ENCODE peak calls at places on chromosomes 11 and 22, in seven cellular contexts. X is cardiac muscle cell, G is sigmoid colon, H is lung, Y is GM12878, Z is right lobe of liver, A is neuronal stem cell. S is an unnamed sample. For H3K4me1 and H3K9me3, the result is how much of the 10 kb centered on the place peaks cover.

GRCh38 chr11:102882389-102883024 is 7.7 kb upstream of the MMP12 start:
- DNase-seq in X (no peak), G (no peak), H (no peak), Y (peak), Z (no peak), A (no peak), S (no peak)

GRCh38 chr22:19196841-19197612 is 18.5 kb upstream of the SLC25A1 start:
- DNase-seq in X (no peak), G (peak), H (no peak), Y (no peak), Z (no peak), A (no peak), S (no peak)

GRCh38 chr11:777288-778255 is at the start of gene GATD1:
- DNase-seq in X (peak), G (peak), H (peak), Y (peak), Z (peak), A (peak), S (peak)

GRCh38 chr22:29071261-29072045 is 1.4 kb upstream of the KREMEN1 start:
- DNase-seq in X (peak), G (peak), H (no peak), Y (no peak), Z (peak), A (peak), S (no peak)

GRCh38 chr22:23833911-23834317 is 4.9 kb downstream of the DERL3 start:
- DNase-seq in X (no peak), G (peak), H (no peak), Y (no peak), Z (peak), A (no peak), S (no peak)

GRCh38 chr11:82533628-82534353 is 199.9 kb downstream of the FAM181B start:
- DNase-seq in X (no peak), G (no peak), H (no peak), Y (no peak), Z (no peak), A (no peak), S (no peak)

GRCh38 chr11:77801477-77801876 is 19.0 kb downstream of the RSF1 start:
- DNase-seq in X (peak), G (no peak), H (no peak), Y (no peak), Z (no peak), A (no peak), S (no peak)

GRCh38 chr22:30968015-30968923 is at the start of gene MORC2:
- DNase-seq in X (peak), G (peak), H (no peak), Y (no peak), Z (peak), A (peak), S (peak)

GRCh38 chr11:34148504-34149165 is 43.2 kb downstream of the NAT10 start:
- DNase-seq in X (no peak), G (peak), H (no peak), Y (no peak), Z (no peak), A (no peak), S (no peak)

GRCh38 chr11:111571829-111572501 is 30.3 kb upstream of the SIK2 start:
- DNase-seq in X (peak), G (no peak), H (no peak), Y (no peak), Z (no peak), A (no peak), S (no peak)

GRCh38 chr22:20816559-20816958 is 42.1 kb downstream of the PI4KA start:
- DNase-seq in X (no peak), G (no peak), H (no peak), Y (no peak), Z (no peak), A (no peak), S (no peak)

GRCh38 chr11:8573750-8574149 is 20.3 kb downstream of the STK33 start:
- DNase-seq in X (no peak), G (no peak), H (no peak), Y (no peak), Z (no peak), A (no peak), S (no peak)

GRCh38 chr11:8581300-8581699 is 12.7 kb downstream of the STK33 start:
- DNase-seq in X (no peak), G (no peak), H (no peak), Y (no peak), Z (no peak), A (no peak), S (no peak)

GRCh38 chr11:8574798-8575197 is 19.2 kb downstream of the STK33 start:
- DNase-seq in X (no peak), G (no peak), H (no peak), Y (no peak), Z (no peak), A (no peak), S (no peak)

DNA sequence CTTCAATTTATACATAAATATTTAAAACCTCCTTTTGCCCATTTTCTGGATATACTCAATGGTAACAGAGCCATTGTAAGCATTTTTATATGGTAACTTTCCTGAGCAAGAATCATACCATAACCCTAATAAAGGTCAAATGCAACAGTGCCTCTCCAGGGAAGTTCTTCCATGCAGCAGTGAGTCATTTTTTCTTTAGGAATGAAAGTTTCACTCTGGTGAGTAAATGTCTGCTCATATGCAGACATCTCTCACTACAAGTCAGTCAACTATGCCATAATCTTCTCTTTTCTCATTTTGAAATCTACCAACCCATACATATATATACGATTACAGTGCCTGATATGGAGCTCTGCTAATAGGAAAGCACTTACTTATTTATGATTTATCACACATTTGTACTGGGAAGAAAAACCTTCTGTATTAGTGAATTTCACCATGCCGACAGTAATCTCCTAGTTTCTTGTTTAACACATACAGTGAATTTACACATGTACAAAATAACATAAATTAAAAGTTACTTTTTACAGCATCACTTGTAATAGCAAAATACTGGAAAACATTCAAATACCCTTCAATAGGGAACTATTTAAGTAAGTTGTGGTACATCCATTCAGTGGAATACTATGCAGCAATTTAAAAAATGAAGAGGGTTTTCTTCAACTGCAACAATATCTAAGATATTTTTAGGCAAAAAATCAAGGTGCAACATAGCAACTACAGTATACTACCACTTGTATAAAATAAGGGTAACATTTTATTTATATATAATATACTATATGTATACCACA is 16.0 kb downstream of the STK33 start:
- DNase-seq in X (no peak), G (no peak), H (no peak), Y (no peak), Z (no peak), A (no peak), S (no peak)
- H3K4me1 ChIP-seq in X (under half), G (under half), H (under half), Y (under half), Z (under half), A (under half), S (under half)

GRCh38 chr22:47918936-47919505 is 1156.6 kb downstream of the TBC1D22A start:
- DNase-seq in X (no peak), G (no peak), H (no peak), Y (no peak), Z (no peak), A (peak), S (no peak)

GRCh38 chr22:47920380-47920959 is 1158.0 kb downstream of the TBC1D22A start:
- DNase-seq in X (no peak), G (no peak), H (no peak), Y (no peak), Z (no peak), A (no peak), S (no peak)

GRCh38 chr22:47919893-47920292 is 1157.4 kb downstream of the TBC1D22A start:
- DNase-seq in X (no peak), G (no peak), H (no peak), Y (no peak), Z (no peak), A (no peak), S (no peak)

GRCh38 chr22:47921906-47922305 is 1159.5 kb downstream of the TBC1D22A start:
- DNase-seq in X (no peak), G (no peak), H (no peak), Y (no peak), Z (no peak), A (no peak), S (no peak)

DNA sequence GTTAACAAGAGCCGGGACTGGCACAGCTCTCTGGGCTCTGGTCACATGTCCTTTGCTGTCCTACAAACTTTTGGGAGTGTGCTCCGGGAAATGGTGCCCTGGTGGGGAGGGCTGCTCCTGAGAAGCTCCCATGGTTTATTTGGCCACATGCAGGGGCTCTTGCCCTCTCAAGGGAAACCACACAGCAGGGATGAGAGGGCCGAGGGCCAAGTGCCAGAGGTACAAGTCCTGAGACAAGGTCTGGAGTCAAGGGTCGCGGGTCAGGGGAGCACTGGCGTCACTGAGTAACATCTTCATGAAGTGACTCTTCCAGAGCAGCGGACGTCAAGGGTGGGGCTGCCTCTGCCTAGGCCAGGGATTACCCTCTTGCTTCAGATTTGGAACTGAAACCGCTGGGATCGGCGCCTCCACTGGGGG is 1160.6 kb downstream of the TBC1D22A start:
- DNase-seq in X (no peak), G (no peak), H (no peak), Y (no peak), Z (no peak), A (no peak), S (peak)
- H3K9me3 ChIP-seq in X (under half), G (under half), H (under half), Y (under half), Z (under half), A (under half), S (under half)

GRCh38 chr11:118618115-118618990 is 10.9 kb downstream of the PHLDB1 start:
- DNase-seq in X (peak), G (peak), H (no peak), Y (no peak), Z (peak), A (no peak), S (peak)
- H3K4me1 ChIP-seq in X (under half), G (under half), H (under half), Y (under half), Z (under half), A (half or more), S (under half)

GRCh38 chr11:131758726-131759125 is 388.3 kb downstream of the NTM start:
- DNase-seq in X (no peak), G (no peak), H (no peak), Y (no peak), Z (no peak), A (no peak), S (no peak)
- H3K9me3 ChIP-seq in X (under half), G (under half), H (under half), Y (under half), Z (under half), A (under half), S (under half)

GRCh38 chr11:44564198-44564597 is 1.3 kb upstream of the CD82 start:
- DNase-seq in X (no peak), G (no peak), H (no peak), Y (no peak), Z (peak), A (no peak), S (no peak)
- H3K4me1 ChIP-seq in X (under half), G (under half), H (under half), Y (under half), Z (under half), A (under half), S (half or more)

S was measured in right atrium auricular region.